ENCODE peak calls at places on chromosome 16, in six cellular contexts. One of them, this sample, is unnamed.

GRCh38 chr16:397135-397661 is at the start of gene NME4:
- DNase-seq in activated naive CD8-positive, alpha-beta T cell treated with anti-CD3 and anti-CD28 coated beads, Interleukin-2, amount 50 U/mL, for 16 hours: no peak
- DNase-seq in AG20443: peak; percentile 71
- DNase-seq in activated CD4-positive, alpha-beta T cell treated with anti-CD3 and anti-CD28 coated beads, Interleukin-2, amount 50 U/mL, for 1 hour: no peak
- DNase-seq in MM.1S: peak; percentile 37
- DNase-seq in occipital lobe: no peak
- DNase-seq in this sample: no peak

GRCh38 chr16:2046889-2047329 is 725 bp downstream of the NTHL1 start:
- DNase-seq in activated naive CD8-positive, alpha-beta T cell treated with anti-CD3 and anti-CD28 coated beads, Interleukin-2, amount 50 U/mL, for 16 hours: no peak
- DNase-seq in AG20443: no peak
- DNase-seq in activated CD4-positive, alpha-beta T cell treated with anti-CD3 and anti-CD28 coated beads, Interleukin-2, amount 50 U/mL, for 1 hour: no peak
- DNase-seq in MM.1S: no peak
- DNase-seq in occipital lobe: no peak
- DNase-seq in this sample: no peak

GRCh38 chr16:74770826-74771526 is 3.6 kb downstream of the FA2H start:
- DNase-seq in activated naive CD8-positive, alpha-beta T cell treated with anti-CD3 and anti-CD28 coated beads, Interleukin-2, amount 50 U/mL, for 16 hours: no peak
- DNase-seq in AG20443: no peak
- DNase-seq in activated CD4-positive, alpha-beta T cell treated with anti-CD3 and anti-CD28 coated beads, Interleukin-2, amount 50 U/mL, for 1 hour: no peak
- DNase-seq in MM.1S: no peak
- DNase-seq in occipital lobe: no peak
- DNase-seq in this sample: no peak

GRCh38 chr16:81604960-81605383 is 160.4 kb downstream of the CMIP start:
- DNase-seq in activated naive CD8-positive, alpha-beta T cell treated with anti-CD3 and anti-CD28 coated beads, Interleukin-2, amount 50 U/mL, for 16 hours: no peak
- DNase-seq in AG20443: peak; percentile 82
- DNase-seq in activated CD4-positive, alpha-beta T cell treated with anti-CD3 and anti-CD28 coated beads, Interleukin-2, amount 50 U/mL, for 1 hour: no peak
- DNase-seq in MM.1S: no peak
- DNase-seq in occipital lobe: no peak
- DNase-seq in this sample: no peak

GRCh38 chr16:54346046-54346445 is 59.5 kb upstream of the IRX3 start:
- DNase-seq in activated naive CD8-positive, alpha-beta T cell treated with anti-CD3 and anti-CD28 coated beads, Interleukin-2, amount 50 U/mL, for 16 hours: no peak
- DNase-seq in AG20443: peak; percentile 43
- DNase-seq in activated CD4-positive, alpha-beta T cell treated with anti-CD3 and anti-CD28 coated beads, Interleukin-2, amount 50 U/mL, for 1 hour: no peak
- DNase-seq in MM.1S: no peak
- DNase-seq in occipital lobe: no peak
- DNase-seq in this sample: no peak

GRCh38 chr16:88385831-88386815 is 3.4 kb downstream of the ZNF469 start:
- DNase-seq in activated naive CD8-positive, alpha-beta T cell treated with anti-CD3 and anti-CD28 coated beads, Interleukin-2, amount 50 U/mL, for 16 hours: no peak
- DNase-seq in AG20443: no peak
- DNase-seq in activated CD4-positive, alpha-beta T cell treated with anti-CD3 and anti-CD28 coated beads, Interleukin-2, amount 50 U/mL, for 1 hour: no peak
- DNase-seq in MM.1S: no peak
- DNase-seq in occipital lobe: no peak
- DNase-seq in this sample: no peak

GRCh38 chr16:54050281-54051210 is 236.0 kb downstream of the IRX3 start:
- DNase-seq in activated naive CD8-positive, alpha-beta T cell treated with anti-CD3 and anti-CD28 coated beads, Interleukin-2, amount 50 U/mL, for 16 hours: no peak
- DNase-seq in AG20443: no peak
- DNase-seq in activated CD4-positive, alpha-beta T cell treated with anti-CD3 and anti-CD28 coated beads, Interleukin-2, amount 50 U/mL, for 1 hour: no peak
- DNase-seq in MM.1S: no peak
- DNase-seq in occipital lobe: no peak
- DNase-seq in this sample: no peak

GRCh38 chr16:23131036-23131435 is 18.2 kb downstream of the USP31 start:
- DNase-seq in activated naive CD8-positive, alpha-beta T cell treated with anti-CD3 and anti-CD28 coated beads, Interleukin-2, amount 50 U/mL, for 16 hours: no peak
- DNase-seq in AG20443: no peak
- DNase-seq in activated CD4-positive, alpha-beta T cell treated with anti-CD3 and anti-CD28 coated beads, Interleukin-2, amount 50 U/mL, for 1 hour: no peak
- DNase-seq in MM.1S: no peak
- DNase-seq in occipital lobe: no peak
- DNase-seq in this sample: no peak

GRCh38 chr16:53925011-53925410 is 221.1 kb downstream of the FTO start:
- DNase-seq in activated naive CD8-positive, alpha-beta T cell treated with anti-CD3 and anti-CD28 coated beads, Interleukin-2, amount 50 U/mL, for 16 hours: no peak
- DNase-seq in AG20443: no peak
- DNase-seq in activated CD4-positive, alpha-beta T cell treated with anti-CD3 and anti-CD28 coated beads, Interleukin-2, amount 50 U/mL, for 1 hour: no peak
- DNase-seq in MM.1S: no peak
- DNase-seq in occipital lobe: no peak
- DNase-seq in this sample: no peak

GRCh38 chr16:59368586-59368985 is 634.5 kb upstream of the GOT2 start:
- DNase-seq in activated naive CD8-positive, alpha-beta T cell treated with anti-CD3 and anti-CD28 coated beads, Interleukin-2, amount 50 U/mL, for 16 hours: no peak
- DNase-seq in AG20443: no peak
- DNase-seq in activated CD4-positive, alpha-beta T cell treated with anti-CD3 and anti-CD28 coated beads, Interleukin-2, amount 50 U/mL, for 1 hour: no peak
- DNase-seq in MM.1S: no peak
- DNase-seq in occipital lobe: no peak
- DNase-seq in this sample: no peak

GRCh38 chr16:759110-759910 is 1.2 kb upstream of the MSLN start:
- DNase-seq in activated naive CD8-positive, alpha-beta T cell treated with anti-CD3 and anti-CD28 coated beads, Interleukin-2, amount 50 U/mL, for 16 hours: no peak
- DNase-seq in AG20443: no peak
- DNase-seq in activated CD4-positive, alpha-beta T cell treated with anti-CD3 and anti-CD28 coated beads, Interleukin-2, amount 50 U/mL, for 1 hour: no peak
- DNase-seq in MM.1S: no peak
- DNase-seq in occipital lobe: no peak
- DNase-seq in this sample: no peak

GRCh38 chr16:89507834-89508590 is at the start of gene SPG7:
- DNase-seq in activated naive CD8-positive, alpha-beta T cell treated with anti-CD3 and anti-CD28 coated beads, Interleukin-2, amount 50 U/mL, for 16 hours: peak; percentile 70
- DNase-seq in AG20443: peak; percentile 99
- DNase-seq in activated CD4-positive, alpha-beta T cell treated with anti-CD3 and anti-CD28 coated beads, Interleukin-2, amount 50 U/mL, for 1 hour: peak; percentile 88
- DNase-seq in MM.1S: peak; percentile 75
- DNase-seq in occipital lobe: peak; percentile 74
- DNase-seq in this sample: peak; percentile 84

GRCh38 chr16:87203060-87203656 is 114.0 kb downstream of the C16orf95 start:
- DNase-seq in activated naive CD8-positive, alpha-beta T cell treated with anti-CD3 and anti-CD28 coated beads, Interleukin-2, amount 50 U/mL, for 16 hours: no peak
- DNase-seq in AG20443: peak; percentile 77
- DNase-seq in activated CD4-positive, alpha-beta T cell treated with anti-CD3 and anti-CD28 coated beads, Interleukin-2, amount 50 U/mL, for 1 hour: peak; percentile 21
- DNase-seq in MM.1S: peak; percentile 49
- DNase-seq in occipital lobe: no peak
- DNase-seq in this sample: peak; percentile 73

GRCh38 chr16:85522842-85523601 is 90.1 kb upstream of the GSE1 start:
- DNase-seq in activated naive CD8-positive, alpha-beta T cell treated with anti-CD3 and anti-CD28 coated beads, Interleukin-2, amount 50 U/mL, for 16 hours: no peak
- DNase-seq in AG20443: peak; percentile 45
- DNase-seq in activated CD4-positive, alpha-beta T cell treated with anti-CD3 and anti-CD28 coated beads, Interleukin-2, amount 50 U/mL, for 1 hour: no peak
- DNase-seq in MM.1S: no peak
- DNase-seq in occipital lobe: peak; percentile 30
- DNase-seq in this sample: peak; percentile 37

GRCh38 chr16:27571433-27572306 is 21.7 kb downstream of the KATNIP start:
- DNase-seq in activated naive CD8-positive, alpha-beta T cell treated with anti-CD3 and anti-CD28 coated beads, Interleukin-2, amount 50 U/mL, for 16 hours: no peak
- DNase-seq in AG20443: no peak
- DNase-seq in activated CD4-positive, alpha-beta T cell treated with anti-CD3 and anti-CD28 coated beads, Interleukin-2, amount 50 U/mL, for 1 hour: no peak
- DNase-seq in MM.1S: no peak
- DNase-seq in occipital lobe: no peak
- DNase-seq in this sample: no peak

GRCh38 chr16:88453621-88454314 is 688 bp downstream of the ZFPM1 start:
- DNase-seq in activated naive CD8-positive, alpha-beta T cell treated with anti-CD3 and anti-CD28 coated beads, Interleukin-2, amount 50 U/mL, for 16 hours: no peak
- DNase-seq in AG20443: no peak
- DNase-seq in activated CD4-positive, alpha-beta T cell treated with anti-CD3 and anti-CD28 coated beads, Interleukin-2, amount 50 U/mL, for 1 hour: no peak
- DNase-seq in MM.1S: no peak
- DNase-seq in occipital lobe: no peak
- DNase-seq in this sample: no peak

GRCh38 chr16:84761448-84762368 is 58.1 kb upstream of the CRISPLD2 start:
- DNase-seq in activated naive CD8-positive, alpha-beta T cell treated with anti-CD3 and anti-CD28 coated beads, Interleukin-2, amount 50 U/mL, for 16 hours: no peak
- DNase-seq in AG20443: no peak
- DNase-seq in activated CD4-positive, alpha-beta T cell treated with anti-CD3 and anti-CD28 coated beads, Interleukin-2, amount 50 U/mL, for 1 hour: no peak
- DNase-seq in MM.1S: no peak
- DNase-seq in occipital lobe: no peak
- DNase-seq in this sample: no peak

GRCh38 chr16:58102665-58103427 is 26.3 kb downstream of the CFAP20 start:
- DNase-seq in activated naive CD8-positive, alpha-beta T cell treated with anti-CD3 and anti-CD28 coated beads, Interleukin-2, amount 50 U/mL, for 16 hours: no peak
- DNase-seq in AG20443: no peak
- DNase-seq in activated CD4-positive, alpha-beta T cell treated with anti-CD3 and anti-CD28 coated beads, Interleukin-2, amount 50 U/mL, for 1 hour: no peak
- DNase-seq in MM.1S: no peak
- DNase-seq in occipital lobe: no peak
- DNase-seq in this sample: no peak

GRCh38 chr16:67339453-67339852 is 12.8 kb downstream of the LRRC36 start:
- DNase-seq in activated naive CD8-positive, alpha-beta T cell treated with anti-CD3 and anti-CD28 coated beads, Interleukin-2, amount 50 U/mL, for 16 hours: no peak
- DNase-seq in AG20443: peak; percentile 25
- DNase-seq in activated CD4-positive, alpha-beta T cell treated with anti-CD3 and anti-CD28 coated beads, Interleukin-2, amount 50 U/mL, for 1 hour: no peak
- DNase-seq in MM.1S: no peak
- DNase-seq in occipital lobe: no peak
- DNase-seq in this sample: peak; percentile 23

GRCh38 chr16:81528258-81528657 is 83.7 kb downstream of the CMIP start:
- DNase-seq in activated naive CD8-positive, alpha-beta T cell treated with anti-CD3 and anti-CD28 coated beads, Interleukin-2, amount 50 U/mL, for 16 hours: no peak
- DNase-seq in AG20443: no peak
- DNase-seq in activated CD4-positive, alpha-beta T cell treated with anti-CD3 and anti-CD28 coated beads, Interleukin-2, amount 50 U/mL, for 1 hour: no peak
- DNase-seq in MM.1S: no peak
- DNase-seq in occipital lobe: no peak
- DNase-seq in this sample: no peak

GRCh38 chr16:27431773-27432599 is 30.0 kb downstream of the IL21R start:
- DNase-seq in activated naive CD8-positive, alpha-beta T cell treated with anti-CD3 and anti-CD28 coated beads, Interleukin-2, amount 50 U/mL, for 16 hours: no peak
- DNase-seq in AG20443: peak; percentile 69
- DNase-seq in activated CD4-positive, alpha-beta T cell treated with anti-CD3 and anti-CD28 coated beads, Interleukin-2, amount 50 U/mL, for 1 hour: no peak
- DNase-seq in MM.1S: no peak
- DNase-seq in occipital lobe: no peak
- DNase-seq in this sample: no peak

GRCh38 chr16:7350801-7351200 is 18.2 kb downstream of the RBFOX1 start:
- DNase-seq in activated naive CD8-positive, alpha-beta T cell treated with anti-CD3 and anti-CD28 coated beads, Interleukin-2, amount 50 U/mL, for 16 hours: no peak
- DNase-seq in AG20443: no peak
- DNase-seq in activated CD4-positive, alpha-beta T cell treated with anti-CD3 and anti-CD28 coated beads, Interleukin-2, amount 50 U/mL, for 1 hour: no peak
- DNase-seq in MM.1S: no peak
- DNase-seq in occipital lobe: no peak
- DNase-seq in this sample: no peak

GRCh38 chr16:84825896-84826557 is 6.2 kb downstream of the CRISPLD2 start:
- DNase-seq in activated naive CD8-positive, alpha-beta T cell treated with anti-CD3 and anti-CD28 coated beads, Interleukin-2, amount 50 U/mL, for 16 hours: no peak
- DNase-seq in AG20443: peak; percentile 61
- DNase-seq in activated CD4-positive, alpha-beta T cell treated with anti-CD3 and anti-CD28 coated beads, Interleukin-2, amount 50 U/mL, for 1 hour: no peak
- DNase-seq in MM.1S: no peak
- DNase-seq in occipital lobe: no peak
- DNase-seq in this sample: no peak

GRCh38 chr16:1929105-1929504 is 10.9 kb upstream of the HS3ST6 start:
- DNase-seq in activated naive CD8-positive, alpha-beta T cell treated with anti-CD3 and anti-CD28 coated beads, Interleukin-2, amount 50 U/mL, for 16 hours: no peak
- DNase-seq in AG20443: peak; percentile 68
- DNase-seq in activated CD4-positive, alpha-beta T cell treated with anti-CD3 and anti-CD28 coated beads, Interleukin-2, amount 50 U/mL, for 1 hour: no peak
- DNase-seq in MM.1S: peak; percentile 31
- DNase-seq in occipital lobe: no peak
- DNase-seq in this sample: no peak

GRCh38 chr16:31347445-31347844 is 7.5 kb upstream of the ITGAX start:
- DNase-seq in activated naive CD8-positive, alpha-beta T cell treated with anti-CD3 and anti-CD28 coated beads, Interleukin-2, amount 50 U/mL, for 16 hours: no peak
- DNase-seq in AG20443: no peak
- DNase-seq in activated CD4-positive, alpha-beta T cell treated with anti-CD3 and anti-CD28 coated beads, Interleukin-2, amount 50 U/mL, for 1 hour: no peak
- DNase-seq in MM.1S: no peak
- DNase-seq in occipital lobe: no peak
- DNase-seq in this sample: no peak

GRCh38 chr16:29678691-29679267 is at the start of gene QPRT:
- DNase-seq in activated naive CD8-positive, alpha-beta T cell treated with anti-CD3 and anti-CD28 coated beads, Interleukin-2, amount 50 U/mL, for 16 hours: no peak
- DNase-seq in AG20443: peak; percentile 49
- DNase-seq in activated CD4-positive, alpha-beta T cell treated with anti-CD3 and anti-CD28 coated beads, Interleukin-2, amount 50 U/mL, for 1 hour: no peak
- DNase-seq in MM.1S: no peak
- DNase-seq in occipital lobe: peak; percentile 13
- DNase-seq in this sample: no peak

GRCh38 chr16:90047714-90048346 is 28.6 kb upstream of the DBNDD1 start:
- DNase-seq in activated naive CD8-positive, alpha-beta T cell treated with anti-CD3 and anti-CD28 coated beads, Interleukin-2, amount 50 U/mL, for 16 hours: no peak
- DNase-seq in AG20443: peak; percentile 71
- DNase-seq in activated CD4-positive, alpha-beta T cell treated with anti-CD3 and anti-CD28 coated beads, Interleukin-2, amount 50 U/mL, for 1 hour: no peak
- DNase-seq in MM.1S: no peak
- DNase-seq in occipital lobe: no peak
- DNase-seq in this sample: no peak

GRCh38 chr16:30381351-30382041 is 865 bp downstream of the SEPTIN1 start:
- DNase-seq in activated naive CD8-positive, alpha-beta T cell treated with anti-CD3 and anti-CD28 coated beads, Interleukin-2, amount 50 U/mL, for 16 hours: no peak
- DNase-seq in AG20443: no peak
- DNase-seq in activated CD4-positive, alpha-beta T cell treated with anti-CD3 and anti-CD28 coated beads, Interleukin-2, amount 50 U/mL, for 1 hour: peak; percentile 36
- DNase-seq in MM.1S: no peak
- DNase-seq in occipital lobe: no peak
- DNase-seq in this sample: no peak

GRCh38 chr16:65829076-65829475 is 537.4 kb upstream of the CDH5 start:
- DNase-seq in activated naive CD8-positive, alpha-beta T cell treated with anti-CD3 and anti-CD28 coated beads, Interleukin-2, amount 50 U/mL, for 16 hours: no peak
- DNase-seq in AG20443: no peak
- DNase-seq in activated CD4-positive, alpha-beta T cell treated with anti-CD3 and anti-CD28 coated beads, Interleukin-2, amount 50 U/mL, for 1 hour: no peak
- DNase-seq in MM.1S: no peak
- DNase-seq in occipital lobe: no peak
- DNase-seq in this sample: no peak

GRCh38 chr16:69526831-69527655 is 38.7 kb upstream of the NFAT5 start:
- DNase-seq in activated naive CD8-positive, alpha-beta T cell treated with anti-CD3 and anti-CD28 coated beads, Interleukin-2, amount 50 U/mL, for 16 hours: no peak
- DNase-seq in AG20443: no peak
- DNase-seq in activated CD4-positive, alpha-beta T cell treated with anti-CD3 and anti-CD28 coated beads, Interleukin-2, amount 50 U/mL, for 1 hour: no peak
- DNase-seq in MM.1S: no peak
- DNase-seq in occipital lobe: no peak
- DNase-seq in this sample: no peak

GRCh38 chr16:85554791-85555548 is 58.2 kb upstream of the GSE1 start:
- DNase-seq in activated naive CD8-positive, alpha-beta T cell treated with anti-CD3 and anti-CD28 coated beads, Interleukin-2, amount 50 U/mL, for 16 hours: no peak
- DNase-seq in AG20443: peak; percentile 79
- DNase-seq in activated CD4-positive, alpha-beta T cell treated with anti-CD3 and anti-CD28 coated beads, Interleukin-2, amount 50 U/mL, for 1 hour: peak; percentile 47
- DNase-seq in MM.1S: peak; percentile 14
- DNase-seq in occipital lobe: peak; percentile 59
- DNase-seq in this sample: peak; percentile 15

GRCh38 chr16:63061319-63061718 is 1025.1 kb upstream of the CDH8 start:
- DNase-seq in activated naive CD8-positive, alpha-beta T cell treated with anti-CD3 and anti-CD28 coated beads, Interleukin-2, amount 50 U/mL, for 16 hours: no peak
- DNase-seq in AG20443: no peak
- DNase-seq in activated CD4-positive, alpha-beta T cell treated with anti-CD3 and anti-CD28 coated beads, Interleukin-2, amount 50 U/mL, for 1 hour: no peak
- DNase-seq in MM.1S: no peak
- DNase-seq in occipital lobe: no peak
- DNase-seq in this sample: no peak

GRCh38 chr16:29641561-29641960 is 21.5 kb upstream of the SPN start:
- DNase-seq in activated naive CD8-positive, alpha-beta T cell treated with anti-CD3 and anti-CD28 coated beads, Interleukin-2, amount 50 U/mL, for 16 hours: no peak
- DNase-seq in AG20443: peak; percentile 9
- DNase-seq in activated CD4-positive, alpha-beta T cell treated with anti-CD3 and anti-CD28 coated beads, Interleukin-2, amount 50 U/mL, for 1 hour: no peak
- DNase-seq in MM.1S: no peak
- DNase-seq in occipital lobe: no peak
- DNase-seq in this sample: no peak

GRCh38 chr16:30778549-30779244 is 8.3 kb downstream of the ZNF629 start:
- DNase-seq in activated naive CD8-positive, alpha-beta T cell treated with anti-CD3 and anti-CD28 coated beads, Interleukin-2, amount 50 U/mL, for 16 hours: no peak
- DNase-seq in AG20443: no peak
- DNase-seq in activated CD4-positive, alpha-beta T cell treated with anti-CD3 and anti-CD28 coated beads, Interleukin-2, amount 50 U/mL, for 1 hour: no peak
- DNase-seq in MM.1S: no peak
- DNase-seq in occipital lobe: no peak
- DNase-seq in this sample: no peak

GRCh38 chr16:66944054-66944441 is 8.7 kb downstream of the CES2 start:
- DNase-seq in activated naive CD8-positive, alpha-beta T cell treated with anti-CD3 and anti-CD28 coated beads, Interleukin-2, amount 50 U/mL, for 16 hours: no peak
- DNase-seq in AG20443: no peak
- DNase-seq in activated CD4-positive, alpha-beta T cell treated with anti-CD3 and anti-CD28 coated beads, Interleukin-2, amount 50 U/mL, for 1 hour: no peak
- DNase-seq in MM.1S: no peak
- DNase-seq in occipital lobe: no peak
- DNase-seq in this sample: no peak

This sample was measured in NCI-H460.